ENCODE peak calls at places on chromosomes 5 and 9, in ten cellular contexts. One of them, this sample, is unnamed.

GRCh38 chr9:94950733-94951590 is 224.5 kb downstream of the AOPEP start:
- DNase-seq in NCI-H146: peak
- DNase-seq in stimulated activated CD8-positive, alpha-beta memory T cell treated with anti-CD3 and anti-CD28 coated beads, Interleukin-12 subunit alpha, Interleukin-12 subunit beta, amount 100 ng/mL, for 1 hour: no peak
- DNase-seq in CD8-positive, alpha-beta memory T cell: no peak
- DNase-seq in AG09309: no peak
- DNase-seq in NCI-H2171: peak
- DNase-seq in stimulated activated CD4-positive, alpha-beta T cell treated with anti-CD3 and anti-CD28 coated beads, Interleukin-1b, Interleukin-23, amount 100 ng/mL, for 4 hours: no peak
- DNase-seq in G401: no peak
- DNase-seq in hypothalamus: no peak
- DNase-seq in NCI-H526 treated with DMSO at 0.1 percent for 48 hours: no peak
- DNase-seq in this sample: no peak

GRCh38 chr5:78549043-78549442 is 99.5 kb downstream of the LHFPL2 start:
- DNase-seq in NCI-H146: no peak
- DNase-seq in stimulated activated CD8-positive, alpha-beta memory T cell treated with anti-CD3 and anti-CD28 coated beads, Interleukin-12 subunit alpha, Interleukin-12 subunit beta, amount 100 ng/mL, for 1 hour: no peak
- DNase-seq in CD8-positive, alpha-beta memory T cell: no peak
- DNase-seq in AG09309: no peak
- DNase-seq in NCI-H2171: no peak
- DNase-seq in stimulated activated CD4-positive, alpha-beta T cell treated with anti-CD3 and anti-CD28 coated beads, Interleukin-1b, Interleukin-23, amount 100 ng/mL, for 4 hours: no peak
- DNase-seq in G401: no peak
- DNase-seq in hypothalamus: no peak
- DNase-seq in NCI-H526 treated with DMSO at 0.1 percent for 48 hours: no peak
- DNase-seq in this sample: no peak

GRCh38 chr9:93580654-93581380 is 4.4 kb downstream of the PHF2 start:
- DNase-seq in NCI-H146: peak
- DNase-seq in stimulated activated CD8-positive, alpha-beta memory T cell treated with anti-CD3 and anti-CD28 coated beads, Interleukin-12 subunit alpha, Interleukin-12 subunit beta, amount 100 ng/mL, for 1 hour: no peak
- DNase-seq in CD8-positive, alpha-beta memory T cell: no peak
- DNase-seq in AG09309: no peak
- DNase-seq in NCI-H2171: no peak
- DNase-seq in stimulated activated CD4-positive, alpha-beta T cell treated with anti-CD3 and anti-CD28 coated beads, Interleukin-1b, Interleukin-23, amount 100 ng/mL, for 4 hours: no peak
- DNase-seq in G401: peak
- DNase-seq in hypothalamus: no peak
- DNase-seq in NCI-H526 treated with DMSO at 0.1 percent for 48 hours: no peak
- DNase-seq in this sample: no peak

GRCh38 chr9:87320485-87320884 is 177.2 kb upstream of the DAPK1 start:
- DNase-seq in NCI-H146: no peak
- DNase-seq in stimulated activated CD8-positive, alpha-beta memory T cell treated with anti-CD3 and anti-CD28 coated beads, Interleukin-12 subunit alpha, Interleukin-12 subunit beta, amount 100 ng/mL, for 1 hour: no peak
- DNase-seq in CD8-positive, alpha-beta memory T cell: no peak
- DNase-seq in AG09309: no peak
- DNase-seq in NCI-H2171: no peak
- DNase-seq in stimulated activated CD4-positive, alpha-beta T cell treated with anti-CD3 and anti-CD28 coated beads, Interleukin-1b, Interleukin-23, amount 100 ng/mL, for 4 hours: no peak
- DNase-seq in G401: no peak
- DNase-seq in hypothalamus: no peak
- DNase-seq in NCI-H526 treated with DMSO at 0.1 percent for 48 hours: no peak
- DNase-seq in this sample: no peak

GRCh38 chr9:115845648-115846312 is 307.8 kb upstream of the PAPPA start:
- DNase-seq in NCI-H146: no peak
- DNase-seq in stimulated activated CD8-positive, alpha-beta memory T cell treated with anti-CD3 and anti-CD28 coated beads, Interleukin-12 subunit alpha, Interleukin-12 subunit beta, amount 100 ng/mL, for 1 hour: no peak
- DNase-seq in CD8-positive, alpha-beta memory T cell: no peak
- DNase-seq in AG09309: peak
- DNase-seq in NCI-H2171: no peak
- DNase-seq in stimulated activated CD4-positive, alpha-beta T cell treated with anti-CD3 and anti-CD28 coated beads, Interleukin-1b, Interleukin-23, amount 100 ng/mL, for 4 hours: no peak
- DNase-seq in G401: no peak
- DNase-seq in hypothalamus: no peak
- DNase-seq in NCI-H526 treated with DMSO at 0.1 percent for 48 hours: no peak
- DNase-seq in this sample: no peak

GRCh38 chr5:105593011-105593760 is 2030.6 kb upstream of the NUDT12 start:
- DNase-seq in NCI-H146: no peak
- DNase-seq in stimulated activated CD8-positive, alpha-beta memory T cell treated with anti-CD3 and anti-CD28 coated beads, Interleukin-12 subunit alpha, Interleukin-12 subunit beta, amount 100 ng/mL, for 1 hour: no peak
- DNase-seq in CD8-positive, alpha-beta memory T cell: no peak
- DNase-seq in AG09309: no peak
- DNase-seq in NCI-H2171: no peak
- DNase-seq in stimulated activated CD4-positive, alpha-beta T cell treated with anti-CD3 and anti-CD28 coated beads, Interleukin-1b, Interleukin-23, amount 100 ng/mL, for 4 hours: no peak
- DNase-seq in G401: no peak
- DNase-seq in hypothalamus: no peak
- DNase-seq in NCI-H526 treated with DMSO at 0.1 percent for 48 hours: no peak
- DNase-seq in this sample: no peak

GRCh38 chr5:9251379-9251980 is 294.4 kb downstream of the SEMA5A start:
- DNase-seq in NCI-H146: no peak
- DNase-seq in stimulated activated CD8-positive, alpha-beta memory T cell treated with anti-CD3 and anti-CD28 coated beads, Interleukin-12 subunit alpha, Interleukin-12 subunit beta, amount 100 ng/mL, for 1 hour: no peak
- DNase-seq in CD8-positive, alpha-beta memory T cell: no peak
- DNase-seq in AG09309: no peak
- DNase-seq in NCI-H2171: no peak
- DNase-seq in stimulated activated CD4-positive, alpha-beta T cell treated with anti-CD3 and anti-CD28 coated beads, Interleukin-1b, Interleukin-23, amount 100 ng/mL, for 4 hours: no peak
- DNase-seq in G401: no peak
- DNase-seq in hypothalamus: no peak
- DNase-seq in NCI-H526 treated with DMSO at 0.1 percent for 48 hours: no peak
- DNase-seq in this sample: no peak

GRCh38 chr9:3277200-3277599 is 248.6 kb downstream of the RFX3 start:
- DNase-seq in NCI-H146: no peak
- DNase-seq in stimulated activated CD8-positive, alpha-beta memory T cell treated with anti-CD3 and anti-CD28 coated beads, Interleukin-12 subunit alpha, Interleukin-12 subunit beta, amount 100 ng/mL, for 1 hour: no peak
- DNase-seq in CD8-positive, alpha-beta memory T cell: no peak
- DNase-seq in AG09309: no peak
- DNase-seq in NCI-H2171: no peak
- DNase-seq in stimulated activated CD4-positive, alpha-beta T cell treated with anti-CD3 and anti-CD28 coated beads, Interleukin-1b, Interleukin-23, amount 100 ng/mL, for 4 hours: no peak
- DNase-seq in G401: no peak
- DNase-seq in hypothalamus: no peak
- DNase-seq in NCI-H526 treated with DMSO at 0.1 percent for 48 hours: no peak
- DNase-seq in this sample: no peak

GRCh38 chr9:129395633-129396364 is 217.7 kb upstream of the IER5L start:
- DNase-seq in NCI-H146: no peak
- DNase-seq in stimulated activated CD8-positive, alpha-beta memory T cell treated with anti-CD3 and anti-CD28 coated beads, Interleukin-12 subunit alpha, Interleukin-12 subunit beta, amount 100 ng/mL, for 1 hour: no peak
- DNase-seq in CD8-positive, alpha-beta memory T cell: no peak
- DNase-seq in AG09309: no peak
- DNase-seq in NCI-H2171: no peak
- DNase-seq in stimulated activated CD4-positive, alpha-beta T cell treated with anti-CD3 and anti-CD28 coated beads, Interleukin-1b, Interleukin-23, amount 100 ng/mL, for 4 hours: no peak
- DNase-seq in G401: no peak
- DNase-seq in hypothalamus: no peak
- DNase-seq in NCI-H526 treated with DMSO at 0.1 percent for 48 hours: no peak
- DNase-seq in this sample: no peak

GRCh38 chr9:69555802-69556201 is 116.4 kb downstream of the APBA1 start:
- DNase-seq in NCI-H146: no peak
- DNase-seq in stimulated activated CD8-positive, alpha-beta memory T cell treated with anti-CD3 and anti-CD28 coated beads, Interleukin-12 subunit alpha, Interleukin-12 subunit beta, amount 100 ng/mL, for 1 hour: no peak
- DNase-seq in CD8-positive, alpha-beta memory T cell: no peak
- DNase-seq in AG09309: no peak
- DNase-seq in NCI-H2171: no peak
- DNase-seq in stimulated activated CD4-positive, alpha-beta T cell treated with anti-CD3 and anti-CD28 coated beads, Interleukin-1b, Interleukin-23, amount 100 ng/mL, for 4 hours: no peak
- DNase-seq in G401: no peak
- DNase-seq in hypothalamus: no peak
- DNase-seq in NCI-H526 treated with DMSO at 0.1 percent for 48 hours: no peak
- DNase-seq in this sample: no peak

GRCh38 chr5:128040927-128041326 is 42.6 kb upstream of the SLC12A2 start:
- DNase-seq in NCI-H146: no peak
- DNase-seq in stimulated activated CD8-positive, alpha-beta memory T cell treated with anti-CD3 and anti-CD28 coated beads, Interleukin-12 subunit alpha, Interleukin-12 subunit beta, amount 100 ng/mL, for 1 hour: no peak
- DNase-seq in CD8-positive, alpha-beta memory T cell: no peak
- DNase-seq in AG09309: no peak
- DNase-seq in NCI-H2171: no peak
- DNase-seq in stimulated activated CD4-positive, alpha-beta T cell treated with anti-CD3 and anti-CD28 coated beads, Interleukin-1b, Interleukin-23, amount 100 ng/mL, for 4 hours: no peak
- DNase-seq in G401: no peak
- DNase-seq in hypothalamus: no peak
- DNase-seq in NCI-H526 treated with DMSO at 0.1 percent for 48 hours: no peak
- DNase-seq in this sample: no peak

GRCh38 chr5:83654427-83654994 is 66.1 kb downstream of the HAPLN1 start:
- DNase-seq in NCI-H146: no peak
- DNase-seq in stimulated activated CD8-positive, alpha-beta memory T cell treated with anti-CD3 and anti-CD28 coated beads, Interleukin-12 subunit alpha, Interleukin-12 subunit beta, amount 100 ng/mL, for 1 hour: no peak
- DNase-seq in CD8-positive, alpha-beta memory T cell: no peak
- DNase-seq in AG09309: no peak
- DNase-seq in NCI-H2171: no peak
- DNase-seq in stimulated activated CD4-positive, alpha-beta T cell treated with anti-CD3 and anti-CD28 coated beads, Interleukin-1b, Interleukin-23, amount 100 ng/mL, for 4 hours: no peak
- DNase-seq in G401: no peak
- DNase-seq in hypothalamus: no peak
- DNase-seq in NCI-H526 treated with DMSO at 0.1 percent for 48 hours: no peak
- DNase-seq in this sample: no peak

GRCh38 chr9:32431940-32432555 is 47.6 kb downstream of the ACO1 start:
- DNase-seq in NCI-H146: peak
- DNase-seq in stimulated activated CD8-positive, alpha-beta memory T cell treated with anti-CD3 and anti-CD28 coated beads, Interleukin-12 subunit alpha, Interleukin-12 subunit beta, amount 100 ng/mL, for 1 hour: peak
- DNase-seq in CD8-positive, alpha-beta memory T cell: peak
- DNase-seq in AG09309: no peak
- DNase-seq in NCI-H2171: no peak
- DNase-seq in stimulated activated CD4-positive, alpha-beta T cell treated with anti-CD3 and anti-CD28 coated beads, Interleukin-1b, Interleukin-23, amount 100 ng/mL, for 4 hours: peak
- DNase-seq in G401: peak
- DNase-seq in hypothalamus: no peak
- DNase-seq in NCI-H526 treated with DMSO at 0.1 percent for 48 hours: no peak
- DNase-seq in this sample: no peak

GRCh38 chr9:18564018-18564880 is 90.3 kb downstream of the ADAMTSL1 start:
- DNase-seq in NCI-H146: no peak
- DNase-seq in stimulated activated CD8-positive, alpha-beta memory T cell treated with anti-CD3 and anti-CD28 coated beads, Interleukin-12 subunit alpha, Interleukin-12 subunit beta, amount 100 ng/mL, for 1 hour: no peak
- DNase-seq in CD8-positive, alpha-beta memory T cell: no peak
- DNase-seq in AG09309: no peak
- DNase-seq in NCI-H2171: no peak
- DNase-seq in stimulated activated CD4-positive, alpha-beta T cell treated with anti-CD3 and anti-CD28 coated beads, Interleukin-1b, Interleukin-23, amount 100 ng/mL, for 4 hours: no peak
- DNase-seq in G401: no peak
- DNase-seq in hypothalamus: no peak
- DNase-seq in NCI-H526 treated with DMSO at 0.1 percent for 48 hours: no peak
- DNase-seq in this sample: no peak

GRCh38 chr5:179238628-179238970 is 106.7 kb downstream of the ADAMTS2 start:
- DNase-seq in NCI-H146: no peak
- DNase-seq in stimulated activated CD8-positive, alpha-beta memory T cell treated with anti-CD3 and anti-CD28 coated beads, Interleukin-12 subunit alpha, Interleukin-12 subunit beta, amount 100 ng/mL, for 1 hour: no peak
- DNase-seq in CD8-positive, alpha-beta memory T cell: no peak
- DNase-seq in AG09309: no peak
- DNase-seq in NCI-H2171: no peak
- DNase-seq in stimulated activated CD4-positive, alpha-beta T cell treated with anti-CD3 and anti-CD28 coated beads, Interleukin-1b, Interleukin-23, amount 100 ng/mL, for 4 hours: no peak
- DNase-seq in G401: no peak
- DNase-seq in hypothalamus: no peak
- DNase-seq in NCI-H526 treated with DMSO at 0.1 percent for 48 hours: no peak
- DNase-seq in this sample: no peak

GRCh38 chr5:81164936-81165335 is 68.2 kb upstream of the CKMT2 start:
- DNase-seq in NCI-H146: no peak
- DNase-seq in stimulated activated CD8-positive, alpha-beta memory T cell treated with anti-CD3 and anti-CD28 coated beads, Interleukin-12 subunit alpha, Interleukin-12 subunit beta, amount 100 ng/mL, for 1 hour: no peak
- DNase-seq in CD8-positive, alpha-beta memory T cell: no peak
- DNase-seq in AG09309: no peak
- DNase-seq in NCI-H2171: no peak
- DNase-seq in stimulated activated CD4-positive, alpha-beta T cell treated with anti-CD3 and anti-CD28 coated beads, Interleukin-1b, Interleukin-23, amount 100 ng/mL, for 4 hours: no peak
- DNase-seq in G401: no peak
- DNase-seq in hypothalamus: no peak
- DNase-seq in NCI-H526 treated with DMSO at 0.1 percent for 48 hours: no peak
- DNase-seq in this sample: no peak

GRCh38 chr5:97501965-97502305 is 318.9 kb upstream of the RIOK2 start:
- DNase-seq in NCI-H146: no peak
- DNase-seq in stimulated activated CD8-positive, alpha-beta memory T cell treated with anti-CD3 and anti-CD28 coated beads, Interleukin-12 subunit alpha, Interleukin-12 subunit beta, amount 100 ng/mL, for 1 hour: no peak
- DNase-seq in CD8-positive, alpha-beta memory T cell: no peak
- DNase-seq in AG09309: no peak
- DNase-seq in NCI-H2171: no peak
- DNase-seq in stimulated activated CD4-positive, alpha-beta T cell treated with anti-CD3 and anti-CD28 coated beads, Interleukin-1b, Interleukin-23, amount 100 ng/mL, for 4 hours: no peak
- DNase-seq in G401: no peak
- DNase-seq in hypothalamus: no peak
- DNase-seq in NCI-H526 treated with DMSO at 0.1 percent for 48 hours: no peak
- DNase-seq in this sample: no peak

GRCh38 chr5:172807766-172808311 is 26.2 kb upstream of the ERGIC1 start:
- DNase-seq in NCI-H146: no peak
- DNase-seq in stimulated activated CD8-positive, alpha-beta memory T cell treated with anti-CD3 and anti-CD28 coated beads, Interleukin-12 subunit alpha, Interleukin-12 subunit beta, amount 100 ng/mL, for 1 hour: no peak
- DNase-seq in CD8-positive, alpha-beta memory T cell: no peak
- DNase-seq in AG09309: no peak
- DNase-seq in NCI-H2171: no peak
- DNase-seq in stimulated activated CD4-positive, alpha-beta T cell treated with anti-CD3 and anti-CD28 coated beads, Interleukin-1b, Interleukin-23, amount 100 ng/mL, for 4 hours: no peak
- DNase-seq in G401: no peak
- DNase-seq in hypothalamus: no peak
- DNase-seq in NCI-H526 treated with DMSO at 0.1 percent for 48 hours: no peak
- DNase-seq in this sample: no peak

GRCh38 chr9:38068616-38068865 is 486 bp downstream of the SHB start:
- DNase-seq in NCI-H146: peak
- DNase-seq in stimulated activated CD8-positive, alpha-beta memory T cell treated with anti-CD3 and anti-CD28 coated beads, Interleukin-12 subunit alpha, Interleukin-12 subunit beta, amount 100 ng/mL, for 1 hour: no peak
- DNase-seq in CD8-positive, alpha-beta memory T cell: peak
- DNase-seq in AG09309: no peak
- DNase-seq in NCI-H2171: no peak
- DNase-seq in stimulated activated CD4-positive, alpha-beta T cell treated with anti-CD3 and anti-CD28 coated beads, Interleukin-1b, Interleukin-23, amount 100 ng/mL, for 4 hours: no peak
- DNase-seq in G401: no peak
- DNase-seq in hypothalamus: no peak
- DNase-seq in NCI-H526 treated with DMSO at 0.1 percent for 48 hours: no peak
- DNase-seq in this sample: no peak

GRCh38 chr5:113140837-113141661 is 164.5 kb downstream of the DCP2 start:
- DNase-seq in NCI-H146: no peak
- DNase-seq in stimulated activated CD8-positive, alpha-beta memory T cell treated with anti-CD3 and anti-CD28 coated beads, Interleukin-12 subunit alpha, Interleukin-12 subunit beta, amount 100 ng/mL, for 1 hour: no peak
- DNase-seq in CD8-positive, alpha-beta memory T cell: no peak
- DNase-seq in AG09309: peak
- DNase-seq in NCI-H2171: no peak
- DNase-seq in stimulated activated CD4-positive, alpha-beta T cell treated with anti-CD3 and anti-CD28 coated beads, Interleukin-1b, Interleukin-23, amount 100 ng/mL, for 4 hours: no peak
- DNase-seq in G401: no peak
- DNase-seq in hypothalamus: no peak
- DNase-seq in NCI-H526 treated with DMSO at 0.1 percent for 48 hours: no peak
- DNase-seq in this sample: no peak

GRCh38 chr9:91085499-91086291 is 276.0 kb downstream of the AUH start:
- DNase-seq in NCI-H146: no peak
- DNase-seq in stimulated activated CD8-positive, alpha-beta memory T cell treated with anti-CD3 and anti-CD28 coated beads, Interleukin-12 subunit alpha, Interleukin-12 subunit beta, amount 100 ng/mL, for 1 hour: no peak
- DNase-seq in CD8-positive, alpha-beta memory T cell: no peak
- DNase-seq in AG09309: no peak
- DNase-seq in NCI-H2171: no peak
- DNase-seq in stimulated activated CD4-positive, alpha-beta T cell treated with anti-CD3 and anti-CD28 coated beads, Interleukin-1b, Interleukin-23, amount 100 ng/mL, for 4 hours: no peak
- DNase-seq in G401: no peak
- DNase-seq in hypothalamus: no peak
- DNase-seq in NCI-H526 treated with DMSO at 0.1 percent for 48 hours: no peak
- DNase-seq in this sample: no peak

GRCh38 chr9:101369884-101370531 is 14.8 kb downstream of the BAAT start:
- DNase-seq in NCI-H146: no peak
- DNase-seq in stimulated activated CD8-positive, alpha-beta memory T cell treated with anti-CD3 and anti-CD28 coated beads, Interleukin-12 subunit alpha, Interleukin-12 subunit beta, amount 100 ng/mL, for 1 hour: no peak
- DNase-seq in CD8-positive, alpha-beta memory T cell: no peak
- DNase-seq in AG09309: no peak
- DNase-seq in NCI-H2171: no peak
- DNase-seq in stimulated activated CD4-positive, alpha-beta T cell treated with anti-CD3 and anti-CD28 coated beads, Interleukin-1b, Interleukin-23, amount 100 ng/mL, for 4 hours: no peak
- DNase-seq in G401: no peak
- DNase-seq in hypothalamus: no peak
- DNase-seq in NCI-H526 treated with DMSO at 0.1 percent for 48 hours: no peak
- DNase-seq in this sample: no peak

GRCh38 chr5:36090033-36090432 is 23.4 kb upstream of the UGT3A2 start:
- DNase-seq in NCI-H146: no peak
- DNase-seq in stimulated activated CD8-positive, alpha-beta memory T cell treated with anti-CD3 and anti-CD28 coated beads, Interleukin-12 subunit alpha, Interleukin-12 subunit beta, amount 100 ng/mL, for 1 hour: no peak
- DNase-seq in CD8-positive, alpha-beta memory T cell: no peak
- DNase-seq in AG09309: no peak
- DNase-seq in NCI-H2171: peak
- DNase-seq in stimulated activated CD4-positive, alpha-beta T cell treated with anti-CD3 and anti-CD28 coated beads, Interleukin-1b, Interleukin-23, amount 100 ng/mL, for 4 hours: no peak
- DNase-seq in G401: no peak
- DNase-seq in hypothalamus: no peak
- DNase-seq in NCI-H526 treated with DMSO at 0.1 percent for 48 hours: peak
- DNase-seq in this sample: no peak

GRCh38 chr5:148343049-148343413 is 7.7 kb downstream of the SPINK9 start:
- DNase-seq in NCI-H146: no peak
- DNase-seq in stimulated activated CD8-positive, alpha-beta memory T cell treated with anti-CD3 and anti-CD28 coated beads, Interleukin-12 subunit alpha, Interleukin-12 subunit beta, amount 100 ng/mL, for 1 hour: no peak
- DNase-seq in CD8-positive, alpha-beta memory T cell: no peak
- DNase-seq in AG09309: no peak
- DNase-seq in NCI-H2171: no peak
- DNase-seq in stimulated activated CD4-positive, alpha-beta T cell treated with anti-CD3 and anti-CD28 coated beads, Interleukin-1b, Interleukin-23, amount 100 ng/mL, for 4 hours: no peak
- DNase-seq in G401: no peak
- DNase-seq in hypothalamus: no peak
- DNase-seq in NCI-H526 treated with DMSO at 0.1 percent for 48 hours: no peak
- DNase-seq in this sample: no peak

GRCh38 chr5:157366741-157367684 is 93.0 kb upstream of the NIPAL4 start:
- DNase-seq in NCI-H146: no peak
- DNase-seq in stimulated activated CD8-positive, alpha-beta memory T cell treated with anti-CD3 and anti-CD28 coated beads, Interleukin-12 subunit alpha, Interleukin-12 subunit beta, amount 100 ng/mL, for 1 hour: no peak
- DNase-seq in CD8-positive, alpha-beta memory T cell: no peak
- DNase-seq in AG09309: peak
- DNase-seq in NCI-H2171: no peak
- DNase-seq in stimulated activated CD4-positive, alpha-beta T cell treated with anti-CD3 and anti-CD28 coated beads, Interleukin-1b, Interleukin-23, amount 100 ng/mL, for 4 hours: no peak
- DNase-seq in G401: peak
- DNase-seq in hypothalamus: no peak
- DNase-seq in NCI-H526 treated with DMSO at 0.1 percent for 48 hours: no peak
- DNase-seq in this sample: no peak

GRCh38 chr5:96743065-96743768 is 64.5 kb downstream of the ERAP1 start:
- DNase-seq in NCI-H146: no peak
- DNase-seq in stimulated activated CD8-positive, alpha-beta memory T cell treated with anti-CD3 and anti-CD28 coated beads, Interleukin-12 subunit alpha, Interleukin-12 subunit beta, amount 100 ng/mL, for 1 hour: no peak
- DNase-seq in CD8-positive, alpha-beta memory T cell: no peak
- DNase-seq in AG09309: no peak
- DNase-seq in NCI-H2171: no peak
- DNase-seq in stimulated activated CD4-positive, alpha-beta T cell treated with anti-CD3 and anti-CD28 coated beads, Interleukin-1b, Interleukin-23, amount 100 ng/mL, for 4 hours: no peak
- DNase-seq in G401: no peak
- DNase-seq in hypothalamus: no peak
- DNase-seq in NCI-H526 treated with DMSO at 0.1 percent for 48 hours: no peak
- DNase-seq in this sample: no peak

GRCh38 chr9:138098116-138098907 is 220.7 kb downstream of the CACNA1B start:
- DNase-seq in NCI-H146: no peak
- DNase-seq in stimulated activated CD8-positive, alpha-beta memory T cell treated with anti-CD3 and anti-CD28 coated beads, Interleukin-12 subunit alpha, Interleukin-12 subunit beta, amount 100 ng/mL, for 1 hour: no peak
- DNase-seq in CD8-positive, alpha-beta memory T cell: peak
- DNase-seq in AG09309: no peak
- DNase-seq in NCI-H2171: no peak
- DNase-seq in stimulated activated CD4-positive, alpha-beta T cell treated with anti-CD3 and anti-CD28 coated beads, Interleukin-1b, Interleukin-23, amount 100 ng/mL, for 4 hours: no peak
- DNase-seq in G401: peak
- DNase-seq in hypothalamus: no peak
- DNase-seq in NCI-H526 treated with DMSO at 0.1 percent for 48 hours: no peak
- DNase-seq in this sample: no peak

GRCh38 chr5:170105643-170106611 is at the start of gene FOXI1:
- DNase-seq in NCI-H146: peak
- DNase-seq in stimulated activated CD8-positive, alpha-beta memory T cell treated with anti-CD3 and anti-CD28 coated beads, Interleukin-12 subunit alpha, Interleukin-12 subunit beta, amount 100 ng/mL, for 1 hour: no peak
- DNase-seq in CD8-positive, alpha-beta memory T cell: no peak
- DNase-seq in AG09309: no peak
- DNase-seq in NCI-H2171: no peak
- DNase-seq in stimulated activated CD4-positive, alpha-beta T cell treated with anti-CD3 and anti-CD28 coated beads, Interleukin-1b, Interleukin-23, amount 100 ng/mL, for 4 hours: no peak
- DNase-seq in G401: no peak
- DNase-seq in hypothalamus: no peak
- DNase-seq in NCI-H526 treated with DMSO at 0.1 percent for 48 hours: peak
- DNase-seq in this sample: peak